ENCODE peak calls at places on chromosomes 11 and 22, in five cellular contexts. F is choroid plexus epithelial cell, K is HFF-Myc, G is brain microvascular endothelial cell, J is WTC11. L is an unnamed sample.

GRCh38 chr11:133946541-133947297 is 10.0 kb downstream of the IGSF9B start:
- DNase-seq in F (no peak), K (no peak), G (no peak), J (peak; percentile 43), L (no peak)

GRCh38 chr11:112285918-112286317 is 25.3 kb upstream of the PLET1 start:
- DNase-seq in F (peak; percentile 50), K (no peak), G (peak; percentile 70), J (no peak), L (no peak)

GRCh38 chr11:134036484-134037092 is 32.3 kb upstream of the JAM3 start:
- DNase-seq in F (peak; percentile 9), K (no peak), G (no peak), J (peak; percentile 48), L (no peak)

GRCh38 chr11:68610452-68611116 is 73.8 kb upstream of the GAL start:
- DNase-seq in F (peak; percentile 40), K (no peak), G (no peak), J (no peak), L (no peak)

GRCh38 chr22:50626856-50627451 is 998 bp downstream of the ARSA start:
- DNase-seq in F (no peak), K (no peak), G (no peak), J (no peak), L (no peak)

GRCh38 chr11:71153005-71153395 is 99.4 kb downstream of the SHANK2 start:
- DNase-seq in F (peak; percentile 4), K (no peak), G (no peak), J (peak; percentile 29), L (no peak)

GRCh38 chr11:74470526-74470925 is 3.2 kb upstream of the KCNE3 start:
- DNase-seq in F (no peak), K (no peak), G (no peak), J (no peak), L (no peak)

GRCh38 chr11:119419834-119420492 is 3.0 kb downstream of the THY1 start:
- DNase-seq in F (no peak), K (no peak), G (no peak), J (no peak), L (no peak)

GRCh38 chr11:2703487-2704141 is 3.8 kb upstream of the KCNQ1OT1 start:
- DNase-seq in F (peak; percentile 34), K (no peak), G (no peak), J (no peak), L (peak; percentile 34)

GRCh38 chr11:96464695-96465307 is 75.0 kb downstream of the JRKL start:
- DNase-seq in F (peak; percentile 90), K (peak; percentile 56), G (peak; percentile 34), J (no peak), L (no peak)

GRCh38 chr11:70068345-70068744 is 9.8 kb upstream of the ANO1 start:
- DNase-seq in F (no peak), K (no peak), G (no peak), J (no peak), L (no peak)

GRCh38 chr22:32237905-32238304 is 17.2 kb downstream of the SLC5A4 start:
- DNase-seq in F (no peak), K (no peak), G (no peak), J (no peak), L (no peak)

GRCh38 chr22:32232447-32232846 is 22.7 kb downstream of the SLC5A4 start:
- DNase-seq in F (no peak), K (no peak), G (no peak), J (no peak), L (no peak)

GRCh38 chr22:32237021-32237420 is 18.1 kb downstream of the SLC5A4 start:
- DNase-seq in F (no peak), K (no peak), G (no peak), J (no peak), L (no peak)

GRCh38 chr22:32233091-32233490 is 22.1 kb downstream of the SLC5A4 start:
- DNase-seq in F (no peak), K (no peak), G (no peak), J (no peak), L (no peak)
- TF ChIP-seq CTCF in F (no peak), K (no peak), G (no peak), J (no peak), L (no peak)

DNA sequence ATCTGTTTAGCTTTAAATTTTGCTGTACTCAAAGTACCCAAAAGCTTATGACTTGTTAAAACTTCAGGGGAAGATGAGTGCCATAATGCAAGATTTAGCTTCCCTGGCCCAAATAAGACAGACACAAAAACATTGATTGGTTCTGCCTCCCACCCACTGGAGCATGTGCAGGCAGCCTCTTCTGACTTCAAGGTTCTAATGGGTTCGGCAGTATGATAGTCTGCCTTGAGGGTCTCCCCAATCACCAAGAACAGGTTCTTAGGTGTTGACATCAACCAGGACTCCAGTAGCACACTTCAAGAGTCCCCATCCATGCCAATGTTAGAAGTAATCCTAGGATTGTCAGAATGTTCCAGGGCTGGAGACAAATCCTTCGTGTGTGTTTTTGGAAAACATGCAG is 12.5 kb downstream of the EIF4G2 start:
- DNase-seq in F (no peak), K (no peak), G (no peak), J (no peak), L (no peak)
- TF ChIP-seq CTCF in F (no peak), K (no peak), G (no peak), J (no peak), L (no peak)

GRCh38 chr11:49208006-49208721 is at the start of gene FOLH1:
- DNase-seq in F (no peak), K (no peak), G (no peak), J (no peak), L (no peak)
- TF ChIP-seq CTCF in F (no peak), K (no peak), G (no peak), J (no peak), L (no peak)

DNA sequence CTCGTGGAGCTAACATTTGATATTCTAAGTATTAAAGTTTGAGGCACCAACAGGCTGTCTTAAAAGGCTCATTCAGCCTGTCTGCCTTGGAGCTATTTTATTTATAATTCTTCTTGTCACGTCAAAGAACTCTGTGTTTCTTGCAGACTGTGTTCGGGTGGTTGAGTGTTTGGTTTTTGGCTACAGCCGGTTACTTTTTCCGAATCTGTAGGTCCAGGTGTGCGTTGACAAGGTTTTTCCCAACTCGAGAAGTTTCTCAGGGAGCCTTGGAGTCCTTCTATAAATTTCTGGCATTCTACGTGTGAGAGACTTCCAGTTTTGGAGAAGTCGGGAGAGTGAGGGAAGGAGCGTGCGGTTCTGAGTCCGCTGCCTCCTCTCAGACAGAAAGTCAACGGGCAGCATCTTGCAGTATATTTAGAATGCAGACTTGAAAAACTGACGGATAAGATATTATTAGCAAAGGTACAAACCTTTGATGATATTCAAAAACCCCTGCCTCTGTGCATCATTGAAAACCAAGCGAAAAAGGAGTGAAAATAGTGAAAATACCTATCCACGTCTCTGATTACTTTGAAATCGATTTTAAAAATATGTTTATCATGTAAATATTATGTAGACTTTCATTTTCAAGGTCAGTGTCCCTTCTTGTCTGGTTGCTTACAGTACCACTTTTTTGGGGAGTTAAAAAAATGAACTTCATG is 85.2 kb upstream of the PPARA start:
- DNase-seq in F (no peak), K (no peak), G (no peak), J (no peak), L (no peak)
- TF ChIP-seq CTCF in F (no peak), K (no peak), G (no peak), J (no peak), L (no peak)

DNA sequence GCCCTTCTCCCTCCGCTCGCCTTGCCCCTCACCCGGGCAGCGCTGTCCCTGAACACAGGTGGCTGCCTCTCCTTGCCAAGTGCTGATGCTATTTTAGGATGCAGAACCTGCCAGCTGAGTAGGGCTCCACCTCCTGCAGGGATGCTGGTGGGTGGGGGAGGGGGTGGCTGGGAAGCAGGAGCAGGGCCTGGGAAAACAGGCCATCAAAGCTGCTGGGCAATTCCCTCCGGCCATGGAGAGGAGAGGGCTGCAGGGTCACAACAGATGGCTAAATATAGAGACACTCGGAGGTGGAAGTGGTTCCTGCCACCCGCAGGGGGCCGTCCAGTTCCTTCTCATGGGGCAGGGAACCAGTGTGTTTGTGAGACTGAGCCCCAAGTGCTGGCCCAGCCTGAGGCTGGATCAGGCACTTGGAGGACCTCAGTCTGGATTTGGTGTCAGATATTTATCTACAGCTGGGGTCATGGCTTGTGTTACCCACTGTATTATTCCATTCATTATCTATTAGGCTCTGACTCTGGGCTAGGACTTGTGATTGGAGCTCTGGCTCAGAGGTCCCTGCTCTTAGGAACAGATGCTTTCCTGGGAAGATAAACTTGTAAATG is 59.6 kb downstream of the LRRC32 start:
- DNase-seq in F (no peak), K (no peak), G (no peak), J (no peak), L (peak; percentile 15)
- TF ChIP-seq CTCF in F (peak; percentile 23), K (no peak), G (no peak), J (no peak), L (no peak)

GRCh38 chr11:87101956-87102355 is 64.2 kb downstream of the TMEM135 start:
- DNase-seq in F (no peak), K (no peak), G (no peak), J (no peak), L (no peak)

GRCh38 chr11:87092567-87092966 is 54.8 kb downstream of the TMEM135 start:
- DNase-seq in F (no peak), K (no peak), G (no peak), J (no peak), L (no peak)

GRCh38 chr11:87092159-87092558 is 54.4 kb downstream of the TMEM135 start:
- DNase-seq in F (no peak), K (no peak), G (no peak), J (no peak), L (no peak)

GRCh38 chr11:87097582-87097981 is 59.8 kb downstream of the TMEM135 start:
- DNase-seq in F (peak; percentile 69), K (no peak), G (peak; percentile 22), J (peak; percentile 68), L (no peak)
- TF ChIP-seq CTCF in F (peak; percentile 84), K (peak; percentile 69), G (peak; percentile 86), J (peak; percentile 64), L (no peak)

GRCh38 chr11:35388054-35388453 is 31.3 kb downstream of the SLC1A2 start:
- DNase-seq in F (no peak), K (no peak), G (no peak), J (no peak), L (no peak)

GRCh38 chr11:35389112-35389511 is 30.2 kb downstream of the SLC1A2 start:
- DNase-seq in F (no peak), K (no peak), G (no peak), J (no peak), L (no peak)

GRCh38 chr11:35383953-35384352 is 35.4 kb downstream of the SLC1A2 start:
- DNase-seq in F (no peak), K (no peak), G (no peak), J (no peak), L (no peak)

GRCh38 chr11:35389897-35390462 is 29.4 kb downstream of the SLC1A2 start:
- DNase-seq in F (no peak), K (no peak), G (no peak), J (no peak), L (no peak)

GRCh38 chr11:35387341-35387982 is 31.9 kb downstream of the SLC1A2 start:
- DNase-seq in F (no peak), K (no peak), G (no peak), J (no peak), L (no peak)
- TF ChIP-seq CTCF in F (no peak), K (no peak), G (peak; percentile 56), J (no peak), L (no peak)